ENCODE peak calls at places on chromosomes 13 and 19, in six cellular contexts. I is PC-3, J is left lung, B is IMR-90, W is H1, L is ovary. X is an unnamed sample.

GRCh38 chr13:100521912-100522490 is 66.6 kb downstream of the GGACT start:
- DNase-seq in W (no peak), J (no peak), L (no peak), I (no peak), B (no peak), X (no peak)

GRCh38 chr19:16661480-16662034 is 618 bp downstream of the TMEM38A start:
- DNase-seq in J (peak), L (peak), W (peak), I (no peak), B (no peak), X (peak)

GRCh38 chr19:5282926-5283325 is 57.7 kb downstream of the PTPRS start:
- DNase-seq in L (no peak), B (no peak), W (no peak), I (no peak), J (no peak), X (peak)

GRCh38 chr19:2097330-2098327 is 914 bp downstream of the IZUMO4 start:
- DNase-seq in W (peak), J (no peak), I (no peak), B (no peak), L (peak), X (no peak)

GRCh38 chr19:45253396-45254027 is 2.4 kb downstream of the MARK4 start:
- DNase-seq in I (no peak), W (no peak), L (no peak), B (peak), J (no peak), X (no peak)

GRCh38 chr13:34246511-34246910 is 428.6 kb downstream of the RFC3 start:
- DNase-seq in L (no peak), W (no peak), J (no peak), I (peak), B (no peak), X (no peak)

GRCh38 chr19:46716672-46717033 is 261 bp downstream of the PRKD2 start:
- DNase-seq in W (no peak), L (no peak), J (no peak), I (no peak), B (no peak), X (no peak)

GRCh38 chr13:24680921-24681585 is 845 bp downstream of the ATP12A start:
- DNase-seq in W (no peak), L (no peak), J (no peak), I (no peak), B (no peak), X (no peak)

GRCh38 chr19:7897289-7897688 is 6.4 kb upstream of the MAP2K7 start:
- DNase-seq in I (no peak), B (no peak), L (no peak), J (no peak), W (no peak), X (no peak)

GRCh38 chr13:90300015-90300414 is 1047.5 kb upstream of the MIR17HG start:
- DNase-seq in B (no peak), L (no peak), J (no peak), W (no peak), I (no peak), X (no peak)

GRCh38 chr19:29404951-29405727 is 120.7 kb upstream of the VSTM2B start:
- DNase-seq in J (peak), B (no peak), I (peak), L (peak), W (peak), X (no peak)

GRCh38 chr19:1101337-1101698 is 2.5 kb upstream of the GPX4 start:
- DNase-seq in I (no peak), L (no peak), B (no peak), W (no peak), J (no peak), X (no peak)

GRCh38 chr13:48804836-48805601 is 151.3 kb downstream of the CYSLTR2 start:
- DNase-seq in I (peak), B (no peak), W (no peak), L (no peak), J (no peak), X (no peak)

GRCh38 chr19:43690444-43690843 is 20.5 kb upstream of the PLAUR start:
- DNase-seq in I (no peak), L (no peak), B (no peak), J (no peak), W (no peak), X (no peak)

GRCh38 chr19:48751835-48752510 is 468 bp downstream of the FUT1 start:
- DNase-seq in L (no peak), J (no peak), I (peak), B (no peak), W (no peak), X (no peak)

GRCh38 chr13:50082426-50083283 is 67.4 kb downstream of the KCNRG start:
- DNase-seq in J (peak), L (peak), I (peak), W (peak), B (peak), X (peak)

GRCh38 chr19:18477042-18477760 is 39.3 kb upstream of the ISYNA1 start:
- DNase-seq in J (no peak), L (no peak), W (no peak), B (no peak), I (no peak), X (no peak)

GRCh38 chr19:55283548-55284393 is at the start of gene BRSK1:
- DNase-seq in J (no peak), L (no peak), I (peak), W (peak), B (peak), X (peak)

GRCh38 chr19:3068071-3068470 is 5.8 kb upstream of the TLE5 start:
- DNase-seq in J (no peak), I (no peak), L (no peak), B (no peak), W (no peak), X (no peak)

GRCh38 chr13:113535381-113535781 is 44.9 kb upstream of the DCUN1D2 start:
- DNase-seq in W (no peak), J (no peak), L (no peak), I (no peak), B (no peak), X (no peak)

GRCh38 chr19:17625043-17625442 is 63.1 kb downstream of the UNC13A start:
- DNase-seq in B (no peak), I (no peak), J (no peak), L (no peak), W (no peak), X (no peak)

GRCh38 chr19:13160557-13160956 is 10.3 kb downstream of the IER2 start:
- DNase-seq in B (peak), J (no peak), L (no peak), I (peak), W (no peak), X (no peak)

GRCh38 chr19:38877781-38878574 is at the start of gene RINL:
- DNase-seq in B (no peak), W (no peak), J (peak), L (no peak), I (no peak), X (no peak)

GRCh38 chr13:113445791-113446487 is 7.3 kb downstream of the ADPRHL1 start:
- DNase-seq in J (no peak), L (no peak), W (no peak), B (no peak), I (no peak), X (no peak)

GRCh38 chr19:37983916-37984315 is 76.9 kb downstream of the SIPA1L3 start:
- DNase-seq in J (no peak), I (no peak), L (no peak), W (no peak), B (no peak), X (no peak)

GRCh38 chr19:17687141-17687856 is 855 bp downstream of the UNC13A start:
- DNase-seq in W (peak), J (no peak), I (no peak), L (no peak), B (no peak), X (no peak)

GRCh38 chr19:289651-290538 is 1.3 kb downstream of the PLPP2 start:
- DNase-seq in W (peak), J (peak), L (no peak), I (no peak), B (peak), X (no peak)

GRCh38 chr19:40584007-40584406 is 7.3 kb downstream of the SHKBP1 start:
- DNase-seq in B (no peak), W (no peak), J (no peak), I (peak), L (no peak), X (no peak)
- TF ChIP-seq CTCF in B (peak), W (peak), J (no peak), I (peak), L (no peak), X (no peak)

DNA sequence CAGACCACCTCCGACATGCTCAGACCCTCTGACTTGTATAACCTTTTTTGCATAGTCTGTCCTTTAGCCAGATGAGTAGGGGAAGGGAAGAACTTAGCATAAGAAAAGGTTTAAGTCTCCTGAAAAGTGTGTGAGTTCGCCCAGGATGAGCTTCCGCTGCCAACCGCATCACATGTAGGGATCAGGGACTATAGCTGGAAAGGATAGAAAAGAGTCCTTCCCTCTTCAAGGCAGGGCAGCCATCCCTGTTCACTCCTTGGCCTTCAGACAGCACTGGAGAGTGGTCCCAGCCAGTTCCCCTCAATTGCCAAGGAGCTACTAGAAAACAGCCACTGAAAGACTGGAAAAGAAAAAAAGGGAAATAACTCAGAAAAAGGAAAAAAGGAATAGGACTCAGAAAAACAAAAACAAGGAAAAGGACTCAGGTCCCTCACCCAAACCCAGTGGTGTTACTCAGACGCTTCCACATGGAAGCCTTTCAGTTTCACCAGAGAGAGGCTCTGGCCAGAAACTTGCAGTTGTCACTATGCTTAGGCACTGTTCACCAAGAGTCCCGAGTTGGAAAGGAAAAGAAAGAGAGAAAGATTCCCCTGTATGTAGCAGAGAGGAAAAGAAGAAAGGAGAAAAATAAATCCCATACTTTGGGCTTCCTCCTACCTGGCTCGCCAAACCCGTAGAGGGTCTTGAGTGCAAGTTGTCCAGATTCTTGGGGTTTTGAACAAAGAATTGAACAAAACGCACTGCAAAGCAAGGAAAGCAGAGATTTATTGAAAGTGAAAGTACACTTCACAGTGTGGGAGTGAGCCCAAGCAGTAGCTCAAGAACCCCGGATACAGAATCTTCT is 5.6 kb upstream of the TM9SF2 start:
- DNase-seq in W (no peak), B (no peak), L (no peak), J (no peak), I (no peak), X (no peak)
- H3K4me3 ChIP-seq in W (no peak), B (peak), L (peak), J (peak), I (no peak), X (peak)

DNA sequence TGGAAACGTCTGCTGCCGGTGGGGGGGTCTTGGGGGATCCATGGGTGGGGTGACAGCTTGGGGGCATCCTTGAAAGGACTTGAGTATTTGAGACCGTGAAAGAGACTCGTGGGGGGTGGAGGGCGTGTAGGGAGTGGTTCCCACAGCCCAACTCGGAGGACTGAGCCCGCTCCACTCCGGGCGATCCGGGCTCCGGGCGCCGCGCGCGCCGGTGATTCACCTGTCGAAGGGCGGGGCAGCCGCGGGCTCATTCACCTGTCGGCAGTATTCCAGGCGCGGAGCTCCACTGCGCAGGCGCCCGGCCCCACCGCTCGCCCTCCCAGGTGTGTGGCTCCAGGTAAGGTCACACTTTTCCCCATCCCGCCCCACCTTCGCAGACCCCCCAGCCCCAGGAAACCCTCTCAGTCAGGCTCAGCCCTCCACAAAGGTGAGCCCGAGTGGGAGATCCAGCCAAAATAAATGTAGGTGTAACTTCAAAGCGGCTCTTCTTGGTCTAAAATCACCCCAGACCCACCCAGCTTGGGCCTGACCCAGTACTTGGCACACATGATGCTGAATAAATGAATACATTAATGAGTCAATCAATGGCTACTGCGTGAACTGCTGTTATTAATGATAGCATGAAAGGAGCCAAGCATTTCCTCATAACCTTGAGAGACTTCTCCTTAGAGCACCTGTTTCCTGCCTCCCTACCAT is 4.7 kb downstream of the NOTCH3 start:
- DNase-seq in J (peak), I (peak), B (no peak), L (no peak), W (peak), X (no peak)
- H3K27ac ChIP-seq in J (peak), I (peak), B (no peak), L (no peak), W (no peak), X (peak)

GRCh38 chr13:21501709-21502108 is 42.6 kb upstream of the ZDHHC20 start:
- DNase-seq in I (no peak), L (no peak), W (no peak), J (no peak), B (no peak), X (no peak)
- TF ChIP-seq CTCF in I (peak), L (no peak), W (peak), J (no peak), B (no peak), X (no peak)

DNA sequence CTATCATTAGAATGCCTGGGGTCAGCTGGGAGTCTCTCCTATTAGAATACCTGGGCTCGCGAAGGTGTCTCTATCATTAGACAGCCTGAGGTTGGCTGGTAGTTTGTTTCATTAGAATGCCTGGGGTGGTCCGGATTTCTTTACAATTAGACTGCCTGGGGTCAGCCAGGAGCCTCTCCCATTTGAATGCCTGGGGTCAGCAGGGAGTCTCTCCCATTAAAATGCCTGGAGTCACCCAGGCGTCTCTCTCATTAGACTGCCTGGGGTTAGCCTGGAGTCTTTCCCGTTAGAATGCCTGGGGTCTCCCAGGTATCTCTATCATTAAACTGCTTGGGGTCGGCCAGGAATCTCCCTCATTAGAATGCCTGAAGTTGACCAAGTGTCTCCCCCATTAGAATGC is 1458.3 kb downstream of the UQCRFS1 start:
- DNase-seq in B (no peak), W (no peak), J (no peak), I (no peak), L (no peak), X (no peak)
- H3K4me3 ChIP-seq in B (no peak), W (no peak), J (no peak), I (no peak), L (no peak), X (no peak)

GRCh38 chr13:40509876-40510275 is 156.6 kb downstream of the FOXO1 start:
- DNase-seq in W (no peak), J (no peak), I (no peak), B (no peak), L (no peak), X (no peak)

GRCh38 chr13:40506592-40507446 is 159.6 kb downstream of the FOXO1 start:
- DNase-seq in W (no peak), I (no peak), B (no peak), J (no peak), L (no peak), X (no peak)

GRCh38 chr13:40508112-40508511 is 158.3 kb downstream of the FOXO1 start:
- DNase-seq in I (no peak), L (no peak), B (no peak), J (no peak), W (no peak), X (no peak)

GRCh38 chr13:40505196-40505595 is 161.2 kb downstream of the FOXO1 start:
- DNase-seq in I (peak), J (no peak), L (no peak), B (no peak), W (no peak), X (no peak)

GRCh38 chr13:40508767-40509342 is 157.6 kb downstream of the FOXO1 start:
- DNase-seq in L (no peak), J (no peak), B (no peak), I (no peak), W (no peak), X (no peak)
- H3K27ac ChIP-seq in L (peak), J (peak), B (no peak), I (no peak), W (no peak), X (peak)

DNA sequence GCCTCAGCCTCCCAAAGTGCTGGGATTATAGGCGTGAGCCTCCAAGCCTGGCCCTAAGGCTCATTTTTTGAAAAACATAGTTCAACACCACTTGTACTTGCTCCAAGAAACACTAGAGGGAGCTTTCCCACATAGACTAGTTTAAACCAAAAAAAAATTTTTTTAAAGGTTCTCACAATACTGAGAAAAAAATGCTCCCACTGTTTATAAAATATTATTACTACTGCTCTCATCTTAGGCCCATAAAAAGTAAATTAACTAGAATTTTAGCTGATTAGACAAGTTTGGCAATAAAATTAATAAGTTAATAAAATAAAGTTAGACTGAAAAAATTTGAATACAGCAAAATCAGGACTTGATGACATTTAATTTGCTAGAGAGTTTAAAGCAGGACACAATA is 109.5 kb downstream of the TBC1D4 start:
- DNase-seq in W (no peak), I (peak), B (peak), J (no peak), L (no peak), X (no peak)
- TF ChIP-seq CTCF in W (peak), I (peak), B (peak), J (peak), L (peak), X (peak)

DNA sequence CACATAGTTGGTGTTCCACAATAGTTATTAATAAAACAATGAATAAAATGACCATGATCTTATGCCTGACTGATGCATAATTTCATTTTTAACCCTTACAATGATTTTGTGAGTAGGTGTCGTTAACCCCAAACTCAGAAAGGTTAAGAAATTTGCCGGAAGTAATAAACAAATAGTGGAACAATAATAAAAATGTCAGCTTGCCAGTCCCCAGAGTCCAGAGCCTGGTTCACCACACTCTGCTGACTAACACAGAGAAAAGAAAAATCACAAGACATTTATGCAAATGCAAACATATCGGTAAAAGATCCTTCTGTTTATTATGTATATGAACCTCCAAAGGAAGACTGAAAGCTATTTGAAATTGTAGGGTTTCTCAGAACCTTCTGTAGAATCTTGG is 563.7 kb downstream of the EFNB2 start:
- DNase-seq in B (no peak), W (no peak), J (no peak), L (no peak), I (no peak), X (no peak)
- H3K4me3 ChIP-seq in B (no peak), W (no peak), J (no peak), L (no peak), I (no peak), X (no peak)

GRCh38 chr13:39020853-39021462 is 16.9 kb downstream of the PROSER1 start:
- DNase-seq in I (no peak), W (no peak), B (no peak), L (no peak), J (no peak), X (no peak)

GRCh38 chr13:39023316-39023715 is 14.6 kb downstream of the PROSER1 start:
- DNase-seq in B (peak), I (no peak), L (no peak), J (no peak), W (no peak), X (no peak)

GRCh38 chr13:39023761-39024160 is 14.1 kb downstream of the PROSER1 start:
- DNase-seq in J (no peak), B (peak), L (no peak), I (peak), W (no peak), X (no peak)

GRCh38 chr13:39025433-39025839 is 12.5 kb downstream of the PROSER1 start:
- DNase-seq in B (no peak), J (no peak), I (peak), L (no peak), W (no peak), X (no peak)
- H3K27ac ChIP-seq in B (no peak), J (no peak), I (no peak), L (no peak), W (peak), X (no peak)

GRCh38 chr13:96796234-96796633 is 198.0 kb downstream of the OXGR1 start:
- DNase-seq in W (no peak), L (no peak), J (no peak), B (no peak), I (peak), X (no peak)
- TF ChIP-seq CTCF in W (no peak), L (no peak), J (no peak), B (no peak), I (peak), X (no peak)